ENCODE peak calls at places on chromosomes 11 and 22, in nine cellular contexts. B is fibroblast of lung, N is HepG2, F is cardiac muscle cell, O is cardiac fibroblast, D is IMR-90, P is GM12865, C is ovary, Z is A549. W is an unnamed sample.

GRCh38 chr11:19345848-19346681 is 105.3 kb upstream of the E2F8 start:
- DNase-seq in N (no peak), C (no peak), O (peak; percentile 38), Z (peak; percentile 7), D (no peak), B (peak; percentile 23), P (no peak), F (peak; percentile 34), W (peak; percentile 47)

GRCh38 chr11:27718346-27718852 is 18.1 kb upstream of the BDNF start:
- DNase-seq in B (peak; percentile 93), D (peak; percentile 95), Z (peak; percentile 93), O (peak; percentile 74), P (no peak), F (peak; percentile 94), N (no peak), C (no peak), W (peak; percentile 91)

GRCh38 chr11:130721736-130722135 is 194.5 kb downstream of the SNX19 start:
- DNase-seq in F (peak; percentile 81), B (peak; percentile 41), Z (no peak), O (peak; percentile 79), N (no peak), D (peak; percentile 67), C (no peak), P (no peak), W (no peak)

GRCh38 chr11:250740-251299 is 14.0 kb downstream of the PSMD13 start:
- DNase-seq in B (peak; percentile 59), F (peak; percentile 68), D (peak; percentile 42), O (peak; percentile 73), Z (peak; percentile 63), N (no peak), P (peak; percentile 69), C (no peak), W (peak; percentile 8)

GRCh38 chr11:19573666-19574065 is 139.0 kb upstream of the NAV2 start:
- DNase-seq in N (no peak), F (no peak), B (no peak), C (no peak), P (no peak), D (no peak), O (no peak), Z (no peak), W (no peak)

GRCh38 chr22:26893034-26893710 is 235.8 kb downstream of the MIAT start:
- DNase-seq in C (no peak), D (no peak), F (no peak), P (no peak), N (no peak), B (no peak), O (no peak), Z (no peak), W (no peak)

GRCh38 chr11:9228086-9228485 is 37.1 kb downstream of the DENND5A start:
- DNase-seq in D (no peak), O (no peak), F (no peak), B (no peak), Z (no peak), N (no peak), P (no peak), C (no peak), W (no peak)

GRCh38 chr22:27387561-27387960 is 414.0 kb downstream of the MN1 start:
- DNase-seq in B (no peak), P (no peak), D (no peak), N (no peak), O (no peak), Z (no peak), C (no peak), F (no peak), W (no peak)

GRCh38 chr11:133984828-133985227 is 28.1 kb upstream of the IGSF9B start:
- DNase-seq in D (no peak), F (no peak), P (peak; percentile 20), N (no peak), C (no peak), Z (no peak), O (no peak), B (no peak), W (no peak)

GRCh38 chr11:2951235-2952110 is 22.3 kb upstream of the PHLDA2 start:
- DNase-seq in D (peak; percentile 69), C (no peak), N (no peak), B (peak; percentile 53), P (no peak), O (peak; percentile 34), Z (no peak), F (peak; percentile 52), W (no peak)

GRCh38 chr22:24285245-24285644 is 14.6 kb downstream of the SPECC1L start:
- DNase-seq in C (no peak), O (peak; percentile 40), N (no peak), D (peak; percentile 28), Z (no peak), F (no peak), P (peak; percentile 60), B (peak; percentile 42), W (no peak)

GRCh38 chr11:119091083-119091650 is 6.5 kb downstream of the HMBS start:
- DNase-seq in Z (no peak), C (no peak), O (peak; percentile 27), P (no peak), F (no peak), N (no peak), B (peak; percentile 64), D (peak; percentile 50), W (no peak)

DNA sequence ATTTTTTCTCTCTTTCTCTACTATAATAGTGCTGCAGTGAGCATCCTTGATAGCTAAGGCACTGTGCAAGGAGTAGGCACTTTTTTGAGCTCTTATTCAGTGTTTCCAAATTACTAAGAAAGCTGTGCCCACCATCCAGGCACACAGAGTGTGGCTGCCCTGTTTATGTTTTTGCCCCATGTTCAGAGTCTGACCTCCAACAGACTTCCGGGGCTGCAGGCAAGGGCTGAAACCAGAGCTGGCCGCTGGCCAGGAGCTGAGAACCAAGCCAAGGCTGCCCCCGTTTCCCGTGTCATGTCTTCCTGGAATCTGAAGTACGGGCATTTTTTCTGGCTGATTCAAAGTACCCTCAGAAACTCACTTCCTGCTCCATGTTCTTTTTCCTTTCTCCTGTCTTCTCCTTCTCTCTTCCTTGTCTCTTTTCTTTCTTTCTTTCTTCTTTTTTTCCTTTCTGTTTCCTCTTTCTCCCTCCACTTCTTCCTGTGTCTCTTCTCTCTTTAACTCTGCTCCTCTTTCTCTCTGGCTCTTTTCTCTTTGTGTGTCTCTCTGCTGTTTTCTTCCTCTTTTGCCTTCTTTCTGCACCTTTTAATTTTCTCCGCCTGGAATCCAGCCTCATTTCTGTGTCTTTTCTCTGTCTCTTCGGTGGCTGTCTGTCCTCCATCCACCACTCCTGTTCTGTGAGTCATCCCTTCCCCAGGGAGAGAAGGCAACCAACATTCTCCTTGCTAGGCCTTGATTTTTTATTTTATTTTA is 17.0 kb upstream of the KCTD14 start:
- DNase-seq in C (peak; percentile 80), F (peak; percentile 91), Z (peak; percentile 63), N (peak; percentile 67), D (peak; percentile 85), B (peak; percentile 74), P (peak; percentile 75), O (peak; percentile 93), W (peak; percentile 73)
- H3K4me3 ChIP-seq in C (no peak overlapping the region), F (no peak overlapping the region), Z (peak overlapping the region; percentile 8), N (peak overlapping the region; percentile 34), D (no peak overlapping the region), B (no peak overlapping the region), P (no peak overlapping the region), O (no peak overlapping the region), W (peak overlapping the region; percentile 18)

DNA sequence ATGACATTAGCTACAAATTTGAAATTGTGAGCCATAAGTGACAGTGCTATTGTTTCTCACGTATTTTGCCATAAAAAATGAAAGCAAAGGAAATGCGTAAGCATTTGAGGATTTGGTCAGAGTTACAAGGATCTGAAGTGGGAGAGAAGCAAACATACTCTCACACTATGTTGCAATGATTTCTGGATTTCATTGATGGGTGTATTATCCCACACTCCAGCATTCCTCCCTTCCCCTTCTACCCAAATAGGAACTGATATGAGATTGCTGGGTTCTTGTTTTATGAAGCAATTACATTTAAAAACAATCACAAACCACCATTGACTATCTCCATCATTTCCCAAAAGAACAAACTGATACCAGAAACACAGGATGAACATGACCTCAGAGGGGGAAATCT is 314.0 kb upstream of the CTSC start:
- DNase-seq in C (no peak), D (no peak), Z (no peak), O (peak; percentile 26), N (no peak), B (no peak), F (peak; percentile 77), P (no peak), W (no peak)
- H3K4me3 ChIP-seq in C (no peak overlapping the region), D (no peak overlapping the region), Z (no peak overlapping the region), O (no peak overlapping the region), N (no peak overlapping the region), B (no peak overlapping the region), F (no peak overlapping the region), P (no peak overlapping the region), W (no peak overlapping the region)

GRCh38 chr11:22340803-22341581 is 2.8 kb downstream of the SLC17A6 start:
- DNase-seq in P (no peak), Z (no peak), C (no peak), N (no peak), B (no peak), D (no peak), F (no peak), O (no peak), W (no peak)
- H3K4me3 ChIP-seq in P (no peak overlapping the region), Z (no peak overlapping the region), C (no peak overlapping the region), N (no peak overlapping the region), B (no peak overlapping the region), D (no peak overlapping the region), F (no peak overlapping the region), O (no peak overlapping the region), W (no peak overlapping the region)

DNA sequence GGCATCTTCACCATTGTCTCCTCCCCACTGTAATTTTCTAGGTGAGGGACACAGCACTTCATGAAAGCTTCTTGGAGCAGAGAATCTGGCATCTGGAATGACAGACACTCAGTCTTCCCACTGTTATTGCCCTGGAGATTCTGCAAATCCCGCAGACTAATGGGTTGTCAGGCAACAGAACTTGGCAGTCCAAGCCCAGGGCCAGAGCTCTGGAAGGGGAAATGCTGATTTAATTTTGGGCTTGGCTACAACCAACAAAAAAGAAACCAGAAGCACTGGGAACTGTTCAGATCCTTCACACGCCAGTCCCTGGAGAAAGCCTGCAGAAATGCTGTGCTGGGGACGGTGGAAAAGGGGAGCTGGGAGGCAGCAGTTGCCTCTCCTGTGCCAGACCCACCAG is 71.5 kb upstream of the BID start:
- DNase-seq in C (no peak), D (no peak), N (no peak), Z (no peak), P (no peak), F (no peak), B (no peak), O (no peak), W (no peak)
- H3K4me3 ChIP-seq in C (no peak overlapping the region), D (no peak overlapping the region), N (no peak overlapping the region), Z (no peak overlapping the region), P (no peak overlapping the region), F (no peak overlapping the region), B (no peak overlapping the region), O (no peak overlapping the region), W (no peak overlapping the region)

DNA sequence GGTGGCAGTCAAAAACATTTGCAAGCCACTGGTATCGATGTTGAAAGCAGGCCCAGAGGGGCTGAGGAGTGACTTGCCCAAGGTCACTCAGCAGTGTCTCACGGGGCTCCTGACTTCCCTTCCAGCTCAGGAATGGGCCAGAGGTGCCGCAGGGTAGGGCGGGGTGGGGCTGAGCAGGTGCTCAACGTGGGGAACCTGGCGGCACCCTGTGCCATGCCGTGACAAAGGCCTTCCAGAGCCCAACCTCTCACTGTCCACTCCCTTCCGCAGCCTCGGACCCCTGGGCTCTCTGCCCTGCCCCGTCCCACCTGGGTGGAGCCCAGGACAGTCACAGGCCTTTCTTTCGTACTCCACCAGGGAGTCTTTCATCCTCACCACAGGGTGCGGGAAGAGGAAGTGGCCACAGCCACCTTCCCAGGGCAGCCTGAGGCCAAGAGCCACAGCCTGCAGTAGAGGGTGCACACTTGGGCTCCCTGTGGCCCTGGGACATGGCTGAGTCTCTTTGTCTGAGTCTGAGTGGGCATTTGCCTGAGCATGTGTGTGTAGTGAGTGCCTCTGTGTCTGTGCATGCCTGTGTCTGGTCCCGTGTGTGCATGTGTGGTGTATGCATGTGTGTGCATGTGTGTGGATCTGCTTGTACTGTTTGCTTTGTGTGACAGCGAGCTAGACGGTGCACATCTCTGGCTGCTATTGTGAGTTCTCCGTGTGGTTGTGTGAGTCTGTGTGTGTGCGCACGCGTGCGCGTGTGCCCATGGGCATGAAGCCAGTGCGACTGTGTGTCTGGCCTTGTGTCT is 6.0 kb upstream of the LIF start:
- DNase-seq in P (no peak), B (no peak), F (no peak), D (no peak), N (no peak), O (no peak), Z (peak; percentile 73), C (no peak), W (no peak)
- H3K4me3 ChIP-seq in P (no peak overlapping the region), B (no peak overlapping the region), F (no peak overlapping the region), D (no peak overlapping the region), N (no peak overlapping the region), O (no peak overlapping the region), Z (peak overlapping the region; percentile 28), C (no peak overlapping the region), W (no peak overlapping the region)